ENCODE peak calls at places on chromosomes 5 and 9, in nine cellular contexts. Y is IMR-90, A is dorsolateral prefrontal cortex, I is A549, Q is colonic mucosa, L is GM12878, H is ascending aorta, P is GM12865, U is spleen. N is an unnamed sample.

GRCh38 chr9:127783111-127783621 is 2.7 kb upstream of the CDK9 start:
- DNase-seq in H (peak), L (peak), P (peak), U (peak), I (no peak), A (no peak), Y (no peak), Q (peak), N (no peak)

GRCh38 chr9:18141681-18142080 is 332.3 kb upstream of the ADAMTSL1 start:
- DNase-seq in Q (no peak), H (no peak), P (no peak), U (no peak), A (no peak), L (no peak), Y (no peak), I (no peak), N (no peak)

GRCh38 chr9:17764306-17764705 is 185.4 kb downstream of the SH3GL2 start:
- DNase-seq in H (no peak), Y (no peak), Q (no peak), P (no peak), L (no peak), U (no peak), I (no peak), A (no peak), N (no peak)

GRCh38 chr9:93451762-93452709 is 551 bp downstream of the FAM120A start:
- DNase-seq in Y (peak), P (peak), H (peak), A (peak), Q (peak), U (peak), I (peak), L (no peak), N (no peak)

GRCh38 chr9:108484468-108484867 is 371.3 kb downstream of the ACTL7B start:
- DNase-seq in L (no peak), I (no peak), H (no peak), Q (no peak), A (no peak), U (no peak), P (no peak), Y (no peak), N (no peak)

GRCh38 chr5:90803376-90803775 is 244.8 kb downstream of the ADGRV1 start:
- DNase-seq in U (no peak), A (no peak), L (no peak), I (peak), H (no peak), Y (no peak), Q (no peak), P (no peak), N (no peak)

GRCh38 chr9:131405429-131405828 is 11.5 kb downstream of the PRRC2B start:
- DNase-seq in U (no peak), A (no peak), I (no peak), P (no peak), Q (no peak), L (no peak), H (no peak), Y (peak), N (no peak)

GRCh38 chr9:127921592-127922120 is 4.8 kb upstream of the ST6GALNAC4 start:
- DNase-seq in Y (no peak), I (no peak), L (no peak), U (peak), H (no peak), P (peak), A (no peak), Q (peak), N (no peak)

GRCh38 chr5:178940569-178941360 is at the start of gene ZNF454:
- DNase-seq in L (no peak), Q (peak), P (no peak), U (peak), A (peak), H (peak), I (no peak), Y (peak), N (no peak)

GRCh38 chr9:135758870-135759269 is 56.9 kb downstream of the KCNT1 start:
- DNase-seq in I (no peak), H (no peak), Y (no peak), U (no peak), A (no peak), Q (no peak), L (no peak), P (no peak), N (no peak)

DNA sequence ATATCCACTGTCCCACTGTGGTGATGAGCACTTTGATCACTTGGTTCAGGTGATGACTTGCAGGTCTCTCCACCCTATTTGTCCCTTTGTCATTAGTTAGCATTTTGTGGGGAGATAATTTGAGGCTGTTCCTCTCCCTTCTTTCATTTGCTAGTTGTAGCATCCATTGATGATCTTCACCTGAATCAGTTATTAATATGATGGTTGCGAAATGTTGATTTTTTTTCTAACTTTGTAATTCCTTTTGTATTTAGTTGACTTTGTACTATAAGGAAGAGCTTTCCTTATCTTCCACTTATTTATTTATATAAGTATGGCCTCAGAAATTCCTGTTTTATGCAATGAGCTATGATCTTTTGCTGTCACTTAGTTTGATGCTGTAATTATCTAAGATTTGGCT is 12.6 kb downstream of the TRIO start:
- DNase-seq in H (no peak), P (no peak), L (no peak), U (no peak), I (no peak), Y (no peak), Q (no peak), A (no peak), N (no peak)
- H3K4me3 ChIP-seq in H (no peak), P (peak), L (peak), U (no peak), I (no peak), Y (peak), Q (no peak), A (no peak), N (peak)

GRCh38 chr5:147455321-147455720 is 54.5 kb downstream of the DPYSL3 start:
- DNase-seq in Q (no peak), H (peak), U (no peak), L (no peak), Y (peak), P (peak), A (no peak), I (no peak), N (no peak)
- H3K4me3 ChIP-seq in Q (no peak), H (peak), U (no peak), L (no peak), Y (no peak), P (no peak), A (peak), I (no peak), N (no peak)

GRCh38 chr5:135534609-135535419 is 950 bp downstream of the NEUROG1 start:
- DNase-seq in U (no peak), H (peak), A (no peak), P (no peak), Y (no peak), I (no peak), Q (no peak), L (no peak), N (no peak)
- H3K4me3 ChIP-seq in U (peak), H (peak), A (no peak), P (no peak), Y (no peak), I (no peak), Q (no peak), L (no peak), N (no peak)

DNA sequence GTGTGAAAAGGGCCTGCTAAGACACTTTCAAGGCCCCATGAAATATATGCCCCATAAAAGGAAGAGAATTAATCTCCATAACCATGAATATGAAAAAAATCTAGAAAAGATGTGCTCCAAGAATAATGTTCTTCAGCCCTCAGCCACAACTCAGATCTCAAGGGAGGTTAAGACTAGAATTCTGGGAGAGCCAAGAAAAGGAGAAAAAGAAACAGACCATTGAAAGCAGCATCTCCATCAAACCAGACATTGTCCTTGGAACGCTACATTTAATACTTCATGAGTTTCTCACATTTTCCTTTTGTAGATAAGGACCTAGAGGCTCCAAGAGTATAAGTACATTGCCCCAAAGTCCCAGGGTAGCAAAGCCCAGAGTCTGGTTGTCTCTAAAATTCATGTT is 270.6 kb downstream of the DENND1A start:
- DNase-seq in L (no peak), H (no peak), A (no peak), P (no peak), I (no peak), Y (no peak), U (no peak), Q (no peak), N (no peak)
- H3K4me3 ChIP-seq in L (no peak), H (no peak), A (no peak), P (no peak), I (no peak), Y (no peak), U (no peak), Q (no peak), N (no peak)

DNA sequence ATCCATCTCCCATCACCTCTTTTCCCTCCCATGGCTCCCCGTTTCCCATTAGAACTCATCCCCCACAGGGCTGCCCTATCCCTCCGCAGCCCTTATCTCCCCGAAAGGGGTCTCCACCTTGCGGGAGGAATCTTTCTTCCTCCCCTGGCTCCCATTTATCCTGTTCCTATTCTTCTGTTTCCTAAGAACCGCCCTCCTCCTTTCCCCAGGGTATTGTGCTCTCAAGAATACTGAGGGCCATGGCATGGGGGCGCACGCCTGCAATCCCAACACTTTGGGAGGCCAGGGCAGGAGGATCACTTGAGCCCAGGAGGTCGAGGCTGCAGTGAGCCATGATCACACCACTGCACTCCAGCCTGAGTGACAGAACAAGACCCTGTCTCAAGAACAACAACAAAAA is 665 bp downstream of the CD72 start:
- DNase-seq in Y (no peak), P (no peak), U (no peak), I (no peak), L (no peak), Q (no peak), H (peak), A (no peak), N (no peak)
- H3K4me3 ChIP-seq in Y (no peak), P (peak), U (peak), I (no peak), L (peak), Q (peak), H (peak), A (peak), N (peak)

GRCh38 chr9:113598883-113599282 is 135.4 kb downstream of the RGS3 start:
- DNase-seq in Q (no peak), I (no peak), Y (no peak), P (no peak), U (peak), A (no peak), H (no peak), L (no peak), N (no peak)

GRCh38 chr9:113594484-113595299 is 131.2 kb downstream of the RGS3 start:
- DNase-seq in Y (no peak), A (no peak), U (peak), P (no peak), H (no peak), Q (no peak), I (no peak), L (no peak), N (no peak)

GRCh38 chr9:113597390-113598241 is 134.1 kb downstream of the RGS3 start:
- DNase-seq in P (no peak), Y (no peak), Q (no peak), H (no peak), I (no peak), U (peak), L (no peak), A (no peak), N (no peak)

GRCh38 chr9:113598451-113598850 is 134.9 kb downstream of the RGS3 start:
- DNase-seq in A (no peak), H (no peak), L (no peak), P (no peak), Y (no peak), I (no peak), U (peak), Q (no peak), N (no peak)

DNA sequence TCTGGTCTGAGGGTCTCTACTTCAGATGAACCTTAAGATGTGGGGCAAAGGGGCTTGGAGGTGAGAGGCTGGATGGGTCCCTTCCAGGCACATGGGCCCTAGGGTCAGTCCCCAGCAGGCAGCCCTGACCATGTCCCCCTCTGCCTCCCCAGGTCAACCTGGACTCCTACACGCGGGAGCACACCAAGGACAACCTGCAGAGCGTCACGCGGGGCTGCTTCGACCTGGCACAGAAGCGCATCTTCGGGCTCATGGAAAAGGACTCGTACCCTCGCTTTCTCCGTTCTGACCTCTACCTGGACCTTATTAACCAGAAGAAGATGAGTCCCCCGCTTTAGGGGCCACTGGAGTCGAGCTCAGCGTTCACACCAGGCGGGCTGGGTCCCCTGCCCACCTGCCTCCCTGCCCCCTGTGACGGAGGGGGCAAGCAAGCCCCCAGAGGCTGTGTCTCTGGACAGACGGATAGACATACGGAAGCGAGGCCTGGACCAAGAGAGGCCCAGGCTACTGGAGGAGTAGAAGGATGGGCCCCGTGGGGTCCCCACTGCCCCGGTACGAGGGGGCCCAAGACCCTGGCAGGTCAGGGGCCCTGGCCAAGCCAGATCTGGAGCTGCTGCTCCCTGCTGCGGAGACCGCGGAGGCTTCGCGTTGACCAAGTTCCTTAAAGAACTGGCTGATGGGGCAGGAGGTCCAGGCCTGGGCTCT is 133.2 kb downstream of the RGS3 start:
- DNase-seq in A (no peak), U (peak), Y (no peak), I (no peak), H (no peak), Q (no peak), L (no peak), P (no peak), N (no peak)
- H3K4me3 ChIP-seq in A (no peak), U (peak), Y (no peak), I (no peak), H (peak), Q (no peak), L (no peak), P (no peak), N (no peak)

DNA sequence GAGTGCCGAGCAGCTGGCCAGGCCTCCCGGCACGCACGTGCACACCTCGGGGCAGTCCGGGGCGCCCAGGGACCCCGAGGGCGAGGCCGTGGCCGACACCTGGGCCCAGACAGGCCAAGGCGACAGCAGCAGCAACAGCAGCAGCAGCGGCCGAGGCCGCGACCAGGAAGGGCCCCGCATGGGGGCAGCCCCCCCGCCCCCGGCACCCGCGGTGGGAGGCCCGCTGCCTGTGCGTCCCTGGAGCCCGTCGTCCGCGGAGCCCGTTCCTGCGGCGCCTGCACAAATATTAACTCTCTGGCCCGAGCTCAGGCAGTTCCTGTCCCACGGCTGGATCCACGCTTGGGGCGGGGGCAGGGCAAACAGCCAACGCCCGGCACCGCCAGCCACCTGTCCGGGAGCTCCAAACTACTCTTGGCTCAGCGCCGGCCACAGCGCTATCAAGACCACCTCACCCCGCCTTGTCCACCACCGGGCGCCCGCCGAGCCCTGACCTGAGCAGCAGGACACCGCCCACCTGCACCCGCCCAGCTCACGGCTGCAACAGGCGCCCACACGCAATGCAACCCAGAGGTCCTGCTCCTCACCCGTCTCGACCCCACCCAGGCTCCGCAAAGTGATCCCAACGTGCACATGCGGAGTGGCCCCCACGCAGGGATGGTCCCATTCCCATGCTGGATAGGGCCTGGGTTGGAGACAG is at the start of gene LRRC26:
- DNase-seq in U (no peak), A (no peak), Y (no peak), P (no peak), L (no peak), H (no peak), I (no peak), Q (peak), N (no peak)
- H3K4me3 ChIP-seq in U (peak), A (peak), Y (peak), P (peak), L (peak), H (peak), I (peak), Q (peak), N (peak)

DNA sequence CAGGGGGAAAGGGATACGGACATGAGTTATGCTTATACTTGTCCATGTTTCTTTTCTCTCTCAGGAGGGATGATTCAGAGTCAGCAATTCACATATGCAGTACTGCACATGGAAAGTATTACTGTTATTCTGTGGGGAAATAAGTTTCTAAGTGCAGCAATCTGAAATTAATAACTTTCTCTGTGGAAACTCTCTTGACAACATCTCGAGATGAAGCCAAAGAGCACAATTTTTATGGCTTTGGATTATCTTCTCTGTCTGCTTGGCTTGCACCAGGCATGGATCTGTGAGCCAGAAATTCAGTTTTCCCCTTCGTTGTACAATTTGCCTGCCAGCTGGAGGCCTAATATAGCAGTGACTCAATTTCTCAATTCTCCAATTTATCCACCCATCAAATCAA is 2.5 kb upstream of the NDFIP1 start:
- DNase-seq in P (no peak), Y (no peak), Q (no peak), L (no peak), A (no peak), I (no peak), U (no peak), H (peak), N (no peak)
- H3K4me3 ChIP-seq in P (no peak), Y (no peak), Q (no peak), L (no peak), A (no peak), I (no peak), U (no peak), H (no peak), N (no peak)

GRCh38 chr5:6583049-6583880 is 49.6 kb downstream of the NSUN2 start:
- DNase-seq in I (no peak), Y (no peak), H (no peak), U (no peak), L (no peak), Q (no peak), A (no peak), P (no peak), N (no peak)
- H3K4me3 ChIP-seq in I (peak), Y (peak), H (peak), U (peak), L (no peak), Q (peak), A (peak), P (no peak), N (no peak)

DNA sequence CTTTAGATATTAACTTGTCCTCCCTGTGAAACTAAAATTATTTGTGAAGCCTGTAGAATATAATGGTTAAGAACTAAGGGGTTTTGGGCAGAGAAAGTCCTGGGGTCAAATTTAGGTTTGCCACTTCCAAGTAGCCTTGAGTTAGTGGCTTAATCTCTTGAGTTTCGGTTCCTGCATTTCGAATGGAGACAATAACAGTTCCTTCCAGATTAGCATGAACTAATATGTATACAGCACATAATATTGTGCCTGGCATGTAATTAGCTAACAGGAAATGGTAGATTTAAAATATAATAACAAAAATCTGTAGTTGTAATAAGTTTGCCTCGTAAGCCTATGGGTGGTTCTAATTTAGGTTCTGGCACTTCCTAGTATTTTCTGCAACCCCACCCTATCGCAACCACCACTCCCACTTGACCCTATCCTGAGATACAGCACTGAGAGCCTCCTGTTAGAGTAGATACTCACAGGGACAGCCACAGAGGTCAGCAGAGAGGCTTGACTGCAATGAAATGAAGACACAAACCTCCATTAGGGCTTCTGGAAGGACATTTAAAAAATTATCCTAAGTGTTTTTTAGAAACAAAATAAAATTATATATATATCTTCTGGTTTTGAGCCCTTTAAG is 8.4 kb downstream of the SPINK9 start:
- DNase-seq in L (no peak), U (no peak), A (no peak), P (no peak), I (no peak), Y (no peak), Q (no peak), H (no peak), N (no peak)
- H3K4me3 ChIP-seq in L (no peak), U (no peak), A (no peak), P (no peak), I (no peak), Y (no peak), Q (no peak), H (no peak), N (no peak)

N was measured in GM12864.